ENCODE peak calls at places on chromosomes 13 and 19, in eight cellular contexts. X is activated CD4-positive, alpha-beta memory T cell treated with anti-CD3 and anti-CD28 coated beads, Interleukin-2, amount 10 ng/mL, durations not matched to agents 7 days and 5 days; Q is GM23248; I is activated CD8-positive, alpha-beta memory T cell treated with anti-CD3 and anti-CD28 coated beads for 1 hour; F is stimulated activated CD4-positive, alpha-beta T cell treated with anti-CD3 and anti-CD28 coated beads, Interleukin-4, amount 100 ng/mL, for 4 hours; A is progenitor cell of endocrine pancreas; D is psoas muscle; H is A172. B is an unnamed sample.

GRCh38 chr13:110920038-110920437 is 5.2 kb upstream of the ANKRD10 start:
- DNase-seq in F (no peak), Q (no peak), A (no peak), H (no peak), X (no peak), I (no peak), D (peak; percentile 53), B (no peak)

GRCh38 chr13:76764429-76764828 is 121.8 kb downstream of the KCTD12 start:
- DNase-seq in X (no peak), D (peak; percentile 75), A (no peak), H (no peak), Q (peak; percentile 5), F (no peak), I (no peak), B (no peak)

GRCh38 chr13:80454245-80454644 is 113.3 kb upstream of the SPRY2 start:
- DNase-seq in I (no peak), A (no peak), Q (no peak), H (peak; percentile 27), X (no peak), F (no peak), D (no peak), B (no peak)

GRCh38 chr13:24982333-24982999 is 113.5 kb upstream of the PABPC3 start:
- DNase-seq in H (no peak), Q (no peak), F (no peak), X (no peak), A (no peak), D (no peak), I (no peak), B (peak; percentile 94)

GRCh38 chr13:109131698-109132257 is 502.4 kb downstream of the MYO16 start:
- DNase-seq in A (no peak), H (no peak), F (no peak), X (no peak), I (no peak), Q (peak; percentile 48), D (no peak), B (no peak)

GRCh38 chr19:53545271-53546065 is 7.5 kb downstream of the ZNF331 start:
- DNase-seq in H (peak; percentile 88), Q (peak; percentile 93), F (no peak), D (no peak), A (no peak), I (no peak), X (no peak), B (no peak)

GRCh38 chr13:90686438-90686837 is 661.0 kb upstream of the MIR17HG start:
- DNase-seq in X (no peak), D (no peak), F (no peak), A (no peak), H (peak; percentile 13), Q (peak; percentile 93), I (no peak), B (no peak)

GRCh38 chr13:80962173-80962572 is 621.2 kb upstream of the SPRY2 start:
- DNase-seq in H (no peak), D (no peak), I (no peak), A (no peak), F (no peak), X (no peak), Q (no peak), B (no peak)

GRCh38 chr13:35283856-35284255 is 192.6 kb downstream of the MAB21L1 start:
- DNase-seq in F (no peak), Q (peak; percentile 15), X (no peak), A (no peak), I (no peak), H (no peak), D (no peak), B (no peak)

GRCh38 chr13:50485979-50486935 is 357.2 kb downstream of the DLEU7 start:
- DNase-seq in D (no peak), X (no peak), F (no peak), A (no peak), Q (peak; percentile 68), I (no peak), H (no peak), B (no peak)

B was measured in G401.